ENCODE peak calls at places on chromosomes 1 and 21, in ten cellular contexts. X, R, C, T, W, V, L, G, S and J are unnamed samples.

GRCh38 chr1:161241682-161242081 is 3.7 kb upstream of the NR1I3 start:
- DNase-seq in R (no peak), T (no peak), G (no peak), X (no peak), L (no peak), C (no peak), V (no peak), W (no peak), S (no peak), J (no peak)

GRCh38 chr1:97254731-97255463 is 533.3 kb downstream of the PTBP2 start:
- DNase-seq in G (no peak), W (no peak), T (no peak), X (no peak), C (no peak), R (no peak), S (no peak), V (no peak), L (no peak), J (no peak)

GRCh38 chr1:111192643-111193519 is 7.6 kb downstream of the DENND2D start:
- DNase-seq in L (no peak), W (no peak), S (no peak), G (no peak), C (no peak), T (no peak), X (no peak), R (no peak), V (no peak), J (no peak)

GRCh38 chr1:203807211-203807610 is 11.8 kb downstream of the ZBED6 start:
- DNase-seq in T (peak; percentile 80), W (no peak), S (no peak), G (no peak), C (no peak), X (no peak), L (peak; percentile 84), V (no peak), R (no peak), J (no peak)

GRCh38 chr21:42311160-42311559 is 4.0 kb downstream of the TFF3 start:
- DNase-seq in T (no peak), C (no peak), R (no peak), S (no peak), L (no peak), G (no peak), V (no peak), W (no peak), X (no peak), J (no peak)

GRCh38 chr1:229253170-229253974 is 17.5 kb upstream of the RAB4A start:
- DNase-seq in W (peak; percentile 50), L (peak; percentile 20), V (peak; percentile 46), C (no peak), S (peak; percentile 64), G (no peak), R (no peak), T (no peak), X (no peak), J (no peak)

GRCh38 chr1:30629501-30629900 is 93.9 kb downstream of the MATN1 start:
- DNase-seq in V (no peak), X (no peak), L (no peak), G (no peak), W (no peak), C (no peak), T (no peak), S (no peak), R (no peak), J (no peak)

GRCh38 chr21:42539931-42540343 is 26.3 kb downstream of the SLC37A1 start:
- DNase-seq in G (no peak), R (no peak), S (no peak), V (no peak), W (no peak), L (no peak), C (no peak), X (no peak), T (no peak), J (no peak)

GRCh38 chr21:33380483-33380998 is 22.7 kb upstream of the IFNGR2 start:
- DNase-seq in C (no peak), V (peak; percentile 54), R (peak; percentile 80), W (peak; percentile 11), L (peak; percentile 96), G (peak; percentile 18), T (peak; percentile 92), S (no peak), X (peak; percentile 50), J (peak; percentile 37)

GRCh38 chr1:26358411-26359384 is 4.8 kb upstream of the CRYBG2 start:
- DNase-seq in V (no peak), G (no peak), S (peak; percentile 38), C (no peak), X (peak; percentile 34), W (no peak), T (no peak), L (no peak), R (peak; percentile 61), J (no peak)

GRCh38 chr1:154627247-154628121 is 19.5 kb upstream of the ADAR start:
- DNase-seq in C (peak; percentile 80), R (peak; percentile 87), L (peak; percentile 94), T (peak; percentile 92), S (peak; percentile 90), G (peak; percentile 64), W (peak; percentile 82), V (peak; percentile 98), X (peak; percentile 90), J (peak; percentile 68)

GRCh38 chr1:62384276-62385005 is 52.4 kb upstream of the USP1 start:
- DNase-seq in S (peak; percentile 98), W (peak; percentile 74), T (peak; percentile 98), V (peak; percentile 82), G (no peak), C (no peak), R (no peak), X (no peak), L (peak; percentile 89), J (peak; percentile 34)

GRCh38 chr1:31764307-31765040 is at the start of gene ADGRB2:
- DNase-seq in X (no peak), S (peak; percentile 66), W (no peak), T (no peak), G (peak; percentile 32), C (peak; percentile 45), V (peak; percentile 18), L (no peak), R (no peak), J (no peak)

GRCh38 chr1:115492880-115493279 is 148.9 kb upstream of the VANGL1 start:
- DNase-seq in C (no peak), V (no peak), G (no peak), L (peak; percentile 37), T (no peak), S (no peak), R (no peak), X (no peak), W (no peak), J (no peak)

GRCh38 chr21:41647806-41648561 is 118.9 kb downstream of the RIPK4 start:
- DNase-seq in C (no peak), T (no peak), L (no peak), W (no peak), V (no peak), X (no peak), G (no peak), S (no peak), R (no peak), J (no peak)

GRCh38 chr1:183783896-183784637 is 20.9 kb upstream of the RGL1 start:
- DNase-seq in L (peak; percentile 90), G (no peak), V (no peak), C (no peak), W (no peak), X (no peak), T (peak; percentile 85), R (no peak), S (peak; percentile 95), J (no peak)

GRCh38 chr21:43835061-43835460 is 30.0 kb upstream of the AGPAT3 start:
- DNase-seq in W (peak; percentile 57), X (no peak), V (no peak), L (no peak), G (no peak), R (no peak), S (no peak), C (no peak), T (no peak), J (no peak)

GRCh38 chr1:240001177-240001740 is 90.4 kb upstream of the FMN2 start:
- DNase-seq in C (no peak), X (no peak), V (no peak), R (no peak), T (no peak), G (no peak), W (no peak), S (no peak), L (no peak), J (no peak)

GRCh38 chr1:24003331-24003972 is 23.3 kb upstream of the SRSF10 start:
- DNase-seq in V (no peak), C (no peak), W (no peak), R (no peak), L (peak; percentile 93), S (peak; percentile 90), T (peak; percentile 89), G (no peak), X (no peak), J (peak; percentile 57)

GRCh38 chr1:92623187-92623778 is 136.6 kb upstream of the GFI1 start:
- DNase-seq in X (no peak), L (peak; percentile 46), R (no peak), C (no peak), S (peak; percentile 29), T (peak; percentile 37), G (no peak), V (peak; percentile 4), W (peak; percentile 5), J (no peak)

GRCh38 chr21:38506606-38507331 is 8.5 kb upstream of the ERG start:
- DNase-seq in W (no peak), V (peak; percentile 77), X (no peak), T (no peak), C (no peak), R (no peak), S (no peak), G (no peak), L (no peak), J (no peak)

GRCh38 chr1:92619466-92620189 is 132.9 kb upstream of the GFI1 start:
- DNase-seq in R (no peak), C (no peak), W (no peak), G (no peak), X (no peak), V (no peak), S (no peak), T (no peak), L (no peak), J (no peak)

GRCh38 chr1:233025156-233025555 is 74.7 kb downstream of the NTPCR start:
- DNase-seq in C (peak; percentile 36), G (no peak), W (no peak), X (no peak), T (no peak), R (no peak), V (peak; percentile 48), S (peak; percentile 9), L (peak; percentile 31), J (peak; percentile 89)

GRCh38 chr1:2175055-2175414 is 19.5 kb downstream of the FAAP20 start:
- DNase-seq in T (no peak), G (no peak), X (no peak), L (no peak), V (no peak), W (no peak), C (no peak), R (no peak), S (no peak), J (no peak)

GRCh38 chr1:115289940-115290339 is 48.1 kb downstream of the NGF start:
- DNase-seq in W (no peak), T (no peak), V (no peak), R (no peak), C (no peak), X (no peak), S (no peak), L (no peak), G (no peak), J (no peak)

GRCh38 chr1:89786628-89787214 is 34.1 kb upstream of the LRRC8D start:
- DNase-seq in W (no peak), T (no peak), X (no peak), L (no peak), C (no peak), G (no peak), S (no peak), V (no peak), R (no peak), J (no peak)

GRCh38 chr1:36572142-36572715 is 89.5 kb upstream of the CSF3R start:
- DNase-seq in S (no peak), W (no peak), X (no peak), L (no peak), C (no peak), T (no peak), G (no peak), R (no peak), V (no peak), J (no peak)

GRCh38 chr1:77899647-77900320 is 11.4 kb downstream of the NEXN start:
- DNase-seq in R (no peak), S (no peak), X (no peak), W (no peak), V (no peak), L (peak; percentile 46), T (peak; percentile 51), G (no peak), C (no peak), J (no peak)